ENCODE peak calls at places on chromosomes 11 and 22, in six cellular contexts. One of them, this sample, is unnamed.

GRCh38 chr11:122181372-122181771 is 65.4 kb upstream of the BLID start:
- DNase-seq in foreskin fibroblast: peak; percentile 51
- DNase-seq in HCT116: no peak
- DNase-seq in mucosa of descending colon: no peak
- DNase-seq in CD4-positive, alpha-beta T cell: no peak
- DNase-seq in neural progenitor cell: no peak
- DNase-seq in this sample: peak; percentile 58

GRCh38 chr11:66878554-66878953 is 21.7 kb downstream of the LRFN4 start:
- DNase-seq in mucosa of descending colon: no peak
- DNase-seq in HCT116: no peak
- DNase-seq in neural progenitor cell: no peak
- DNase-seq in CD4-positive, alpha-beta T cell: no peak
- DNase-seq in foreskin fibroblast: peak; percentile 68
- DNase-seq in this sample: no peak

GRCh38 chr11:11973866-11974265 is 34.6 kb downstream of the DKK3 start:
- DNase-seq in neural progenitor cell: no peak
- DNase-seq in HCT116: no peak
- DNase-seq in CD4-positive, alpha-beta T cell: no peak
- DNase-seq in mucosa of descending colon: no peak
- DNase-seq in foreskin fibroblast: no peak
- DNase-seq in this sample: no peak

GRCh38 chr11:100918551-100919500 is 210.8 kb downstream of the PGR start:
- DNase-seq in HCT116: no peak
- DNase-seq in mucosa of descending colon: no peak
- DNase-seq in neural progenitor cell: peak; percentile 25
- DNase-seq in CD4-positive, alpha-beta T cell: no peak
- DNase-seq in foreskin fibroblast: no peak
- DNase-seq in this sample: peak; percentile 21

GRCh38 chr11:119641991-119642745 is 86.8 kb downstream of the NECTIN1 start:
- DNase-seq in CD4-positive, alpha-beta T cell: no peak
- DNase-seq in neural progenitor cell: peak; percentile 51
- DNase-seq in foreskin fibroblast: peak; percentile 33
- DNase-seq in HCT116: peak; percentile 4
- DNase-seq in mucosa of descending colon: no peak
- DNase-seq in this sample: peak; percentile 11

GRCh38 chr11:70862093-70862492 is 390.3 kb downstream of the SHANK2 start:
- DNase-seq in mucosa of descending colon: peak; percentile 22
- DNase-seq in neural progenitor cell: peak; percentile 16
- DNase-seq in HCT116: no peak
- DNase-seq in foreskin fibroblast: no peak
- DNase-seq in CD4-positive, alpha-beta T cell: no peak
- DNase-seq in this sample: no peak

GRCh38 chr11:102476812-102477211 is 24.2 kb upstream of the TMEM123 start:
- DNase-seq in neural progenitor cell: peak; percentile 23
- DNase-seq in CD4-positive, alpha-beta T cell: no peak
- DNase-seq in foreskin fibroblast: no peak
- DNase-seq in mucosa of descending colon: peak; percentile 63
- DNase-seq in HCT116: no peak
- DNase-seq in this sample: peak; percentile 22

GRCh38 chr11:4826425-4826824 is 5.3 kb downstream of the OR51F2 start:
- DNase-seq in mucosa of descending colon: no peak
- DNase-seq in HCT116: no peak
- DNase-seq in CD4-positive, alpha-beta T cell: no peak
- DNase-seq in neural progenitor cell: peak; percentile 4
- DNase-seq in foreskin fibroblast: peak; percentile 15
- DNase-seq in this sample: peak; percentile 38

GRCh38 chr22:43704051-43704450 is 108.1 kb downstream of the EFCAB6 start:
- DNase-seq in foreskin fibroblast: no peak
- DNase-seq in neural progenitor cell: no peak
- DNase-seq in mucosa of descending colon: no peak
- DNase-seq in HCT116: no peak
- DNase-seq in CD4-positive, alpha-beta T cell: no peak
- DNase-seq in this sample: no peak

GRCh38 chr11:68146010-68146540 is 24.9 kb upstream of the CHKA start:
- DNase-seq in mucosa of descending colon: peak; percentile 98
- DNase-seq in CD4-positive, alpha-beta T cell: no peak
- DNase-seq in neural progenitor cell: no peak
- DNase-seq in foreskin fibroblast: peak; percentile 21
- DNase-seq in HCT116: no peak
- DNase-seq in this sample: peak; percentile 38

GRCh38 chr11:472816-473215 is 22.7 kb downstream of the PTDSS2 start:
- DNase-seq in neural progenitor cell: no peak
- DNase-seq in CD4-positive, alpha-beta T cell: no peak
- DNase-seq in mucosa of descending colon: no peak
- DNase-seq in foreskin fibroblast: no peak
- DNase-seq in HCT116: no peak
- DNase-seq in this sample: no peak

GRCh38 chr22:45584121-45584570 is 81.5 kb downstream of the FBLN1 start:
- DNase-seq in mucosa of descending colon: no peak
- DNase-seq in neural progenitor cell: no peak
- DNase-seq in foreskin fibroblast: peak; percentile 76
- DNase-seq in CD4-positive, alpha-beta T cell: no peak
- DNase-seq in HCT116: no peak
- DNase-seq in this sample: no peak

GRCh38 chr22:37589607-37590006 is 9.7 kb upstream of the LGALS2 start:
- DNase-seq in foreskin fibroblast: no peak
- DNase-seq in mucosa of descending colon: no peak
- DNase-seq in HCT116: no peak
- DNase-seq in neural progenitor cell: no peak
- DNase-seq in CD4-positive, alpha-beta T cell: no peak
- DNase-seq in this sample: no peak

GRCh38 chr11:66420671-66421476 is at the start of gene NPAS4:
- DNase-seq in mucosa of descending colon: no peak
- DNase-seq in foreskin fibroblast: no peak
- DNase-seq in neural progenitor cell: peak; percentile 49
- DNase-seq in CD4-positive, alpha-beta T cell: no peak
- DNase-seq in HCT116: no peak
- DNase-seq in this sample: no peak

GRCh38 chr22:29306830-29307657 is 594 bp downstream of the GAS2L1 start:
- DNase-seq in CD4-positive, alpha-beta T cell: no peak
- DNase-seq in mucosa of descending colon: peak; percentile 84
- DNase-seq in foreskin fibroblast: peak; percentile 92
- DNase-seq in neural progenitor cell: peak; percentile 95
- DNase-seq in HCT116: no peak
- DNase-seq in this sample: peak; percentile 80

GRCh38 chr11:68340784-68341556 is 28.6 kb downstream of the LRP5 start:
- DNase-seq in foreskin fibroblast: no peak
- DNase-seq in neural progenitor cell: no peak
- DNase-seq in CD4-positive, alpha-beta T cell: no peak
- DNase-seq in mucosa of descending colon: no peak
- DNase-seq in HCT116: no peak
- DNase-seq in this sample: peak; percentile 75

GRCh38 chr11:114026355-114026754 is 33.2 kb upstream of the ZBTB16 start:
- DNase-seq in mucosa of descending colon: no peak
- DNase-seq in foreskin fibroblast: no peak
- DNase-seq in CD4-positive, alpha-beta T cell: no peak
- DNase-seq in HCT116: no peak
- DNase-seq in neural progenitor cell: peak; percentile 66
- DNase-seq in this sample: peak; percentile 40

GRCh38 chr11:209275-210121 is 2.0 kb downstream of the RIC8A start:
- DNase-seq in mucosa of descending colon: peak; percentile 70
- DNase-seq in HCT116: no peak
- DNase-seq in CD4-positive, alpha-beta T cell: no peak
- DNase-seq in neural progenitor cell: no peak
- DNase-seq in foreskin fibroblast: peak; percentile 57
- DNase-seq in this sample: peak; percentile 12

GRCh38 chr11:10305262-10305963 is 540 bp downstream of the ADM start:
- DNase-seq in mucosa of descending colon: peak; percentile 68
- DNase-seq in neural progenitor cell: peak; percentile 74
- DNase-seq in HCT116: no peak
- DNase-seq in foreskin fibroblast: peak; percentile 67
- DNase-seq in CD4-positive, alpha-beta T cell: no peak
- DNase-seq in this sample: peak; percentile 42

GRCh38 chr11:131767421-131767820 is 397.0 kb downstream of the NTM start:
- DNase-seq in neural progenitor cell: no peak
- DNase-seq in CD4-positive, alpha-beta T cell: no peak
- DNase-seq in mucosa of descending colon: no peak
- DNase-seq in foreskin fibroblast: peak; percentile 68
- DNase-seq in HCT116: no peak
- DNase-seq in this sample: peak; percentile 88

GRCh38 chr11:57131080-57131790 is 50.5 kb upstream of the LRRC55 start:
- DNase-seq in CD4-positive, alpha-beta T cell: no peak
- DNase-seq in HCT116: no peak
- DNase-seq in neural progenitor cell: peak; percentile 82
- DNase-seq in foreskin fibroblast: peak; percentile 41
- DNase-seq in mucosa of descending colon: no peak
- DNase-seq in this sample: peak; percentile 34

GRCh38 chr11:67271548-67272284 is 5.4 kb downstream of the GRK2 start:
- DNase-seq in foreskin fibroblast: no peak
- DNase-seq in mucosa of descending colon: peak; percentile 75
- DNase-seq in CD4-positive, alpha-beta T cell: no peak
- DNase-seq in neural progenitor cell: no peak
- DNase-seq in HCT116: no peak
- DNase-seq in this sample: no peak

GRCh38 chr22:41290262-41291221 is 4.6 kb upstream of the RANGAP1 start:
- DNase-seq in foreskin fibroblast: peak; percentile 83
- DNase-seq in HCT116: no peak
- DNase-seq in CD4-positive, alpha-beta T cell: no peak
- DNase-seq in mucosa of descending colon: no peak
- DNase-seq in neural progenitor cell: peak; percentile 52
- DNase-seq in this sample: peak; percentile 94

GRCh38 chr11:7418916-7419315 is 66.4 kb upstream of the OLFML1 start:
- DNase-seq in neural progenitor cell: no peak
- DNase-seq in CD4-positive, alpha-beta T cell: no peak
- DNase-seq in foreskin fibroblast: no peak
- DNase-seq in HCT116: no peak
- DNase-seq in mucosa of descending colon: no peak
- DNase-seq in this sample: no peak

GRCh38 chr11:6686006-6686405 is 2.9 kb upstream of the MRPL17 start:
- DNase-seq in HCT116: no peak
- DNase-seq in neural progenitor cell: no peak
- DNase-seq in CD4-positive, alpha-beta T cell: no peak
- DNase-seq in mucosa of descending colon: no peak
- DNase-seq in foreskin fibroblast: peak; percentile 34
- DNase-seq in this sample: no peak

GRCh38 chr11:69700278-69701140 is 3.3 kb downstream of the FGF19 start:
- DNase-seq in foreskin fibroblast: peak; percentile 77
- DNase-seq in HCT116: no peak
- DNase-seq in mucosa of descending colon: no peak
- DNase-seq in neural progenitor cell: peak; percentile 81
- DNase-seq in CD4-positive, alpha-beta T cell: no peak
- DNase-seq in this sample: peak; percentile 70

GRCh38 chr11:47155914-47156313 is 20.8 kb downstream of the ARFGAP2 start:
- DNase-seq in mucosa of descending colon: no peak
- DNase-seq in HCT116: no peak
- DNase-seq in foreskin fibroblast: no peak
- DNase-seq in CD4-positive, alpha-beta T cell: no peak
- DNase-seq in neural progenitor cell: no peak
- DNase-seq in this sample: no peak

DNA sequence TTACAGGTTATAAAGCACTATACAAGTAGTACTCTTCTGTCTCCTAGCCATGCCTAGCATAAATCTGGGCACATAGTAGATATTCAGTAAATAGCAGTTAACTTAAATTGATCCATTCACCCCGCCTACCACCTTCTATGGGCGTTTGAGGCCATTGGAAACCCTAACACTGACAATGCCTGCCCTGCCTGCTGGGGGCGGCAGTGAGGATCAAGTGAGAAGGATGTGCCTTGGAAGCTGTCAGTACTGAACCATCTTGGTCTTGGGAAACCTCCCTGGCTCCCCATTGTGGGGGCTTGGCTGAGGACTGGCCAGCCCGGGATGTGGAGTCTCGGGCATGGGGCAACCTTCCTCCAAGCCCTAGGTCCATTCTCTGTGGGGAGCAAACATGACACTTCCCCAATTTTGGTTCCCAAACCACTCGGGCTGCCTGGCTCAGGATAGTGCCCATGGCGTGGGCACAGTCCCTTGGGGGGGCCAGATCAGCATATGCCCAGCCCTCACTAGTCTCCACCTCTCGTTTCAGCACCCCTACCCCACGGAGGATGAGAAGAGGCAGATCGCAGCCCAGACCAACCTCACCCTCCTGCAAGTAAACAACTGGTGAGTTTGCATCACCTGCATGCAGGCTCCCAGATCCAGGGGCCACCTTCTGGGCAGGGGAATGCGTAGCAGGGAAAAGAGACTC is 67.4 kb downstream of the FEZ1 start:
- DNase-seq in mucosa of descending colon: no peak
- DNase-seq in foreskin fibroblast: no peak
- DNase-seq in HCT116: no peak
- DNase-seq in neural progenitor cell: no peak
- DNase-seq in CD4-positive, alpha-beta T cell: no peak
- DNase-seq in this sample: no peak
- TF ChIP-seq CTCF in mucosa of descending colon: no peak
- TF ChIP-seq CTCF in foreskin fibroblast: no peak
- TF ChIP-seq CTCF in HCT116: peak; percentile 30
- TF ChIP-seq CTCF in neural progenitor cell: peak; percentile 14
- TF ChIP-seq CTCF in CD4-positive, alpha-beta T cell: no peak
- TF ChIP-seq CTCF in this sample: no peak

DNA sequence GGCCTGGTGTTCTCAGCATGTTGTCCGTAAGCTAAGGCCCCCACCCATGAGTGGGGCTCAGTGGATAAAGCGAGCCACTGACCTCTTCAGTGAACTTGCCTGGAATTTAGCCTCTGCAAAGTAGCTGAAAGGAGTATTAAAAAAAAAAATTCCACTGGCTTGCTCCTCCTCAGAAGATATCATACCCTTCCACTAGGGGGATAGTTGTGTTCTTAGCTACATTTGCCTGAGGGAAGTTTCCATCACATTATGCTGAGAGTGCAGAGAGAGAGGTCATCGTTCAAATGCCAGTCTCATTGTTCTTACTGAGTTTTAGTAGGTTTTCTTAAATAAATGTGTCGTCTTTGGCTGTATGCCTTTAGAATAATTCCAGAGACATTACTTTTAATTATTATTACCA is 879.7 kb downstream of the JRKL start:
- DNase-seq in CD4-positive, alpha-beta T cell: no peak
- DNase-seq in foreskin fibroblast: no peak
- DNase-seq in HCT116: no peak
- DNase-seq in mucosa of descending colon: no peak
- DNase-seq in neural progenitor cell: peak; percentile 47
- DNase-seq in this sample: peak; percentile 16
- TF ChIP-seq CTCF in CD4-positive, alpha-beta T cell: no peak
- TF ChIP-seq CTCF in foreskin fibroblast: no peak
- TF ChIP-seq CTCF in HCT116: no peak
- TF ChIP-seq CTCF in mucosa of descending colon: no peak
- TF ChIP-seq CTCF in neural progenitor cell: peak; percentile 61
- TF ChIP-seq CTCF in this sample: peak; percentile 10

GRCh38 chr11:45185228-45185729 is 38.8 kb downstream of the PRDM11 start:
- DNase-seq in neural progenitor cell: no peak
- DNase-seq in foreskin fibroblast: no peak
- DNase-seq in mucosa of descending colon: no peak
- DNase-seq in CD4-positive, alpha-beta T cell: no peak
- DNase-seq in HCT116: no peak
- DNase-seq in this sample: no peak
- TF ChIP-seq CTCF in neural progenitor cell: no peak
- TF ChIP-seq CTCF in foreskin fibroblast: no peak
- TF ChIP-seq CTCF in mucosa of descending colon: no peak
- TF ChIP-seq CTCF in CD4-positive, alpha-beta T cell: no peak
- TF ChIP-seq CTCF in HCT116: no peak
- TF ChIP-seq CTCF in this sample: no peak

GRCh38 chr11:1541474-1542204 is 30.4 kb downstream of the DUSP8 start:
- DNase-seq in CD4-positive, alpha-beta T cell: no peak
- DNase-seq in foreskin fibroblast: no peak
- DNase-seq in mucosa of descending colon: no peak
- DNase-seq in HCT116: no peak
- DNase-seq in neural progenitor cell: peak; percentile 34
- DNase-seq in this sample: no peak
- TF ChIP-seq CTCF in CD4-positive, alpha-beta T cell: no peak
- TF ChIP-seq CTCF in foreskin fibroblast: no peak
- TF ChIP-seq CTCF in mucosa of descending colon: no peak
- TF ChIP-seq CTCF in HCT116: no peak
- TF ChIP-seq CTCF in neural progenitor cell: no peak
- TF ChIP-seq CTCF in this sample: no peak